ENCODE peak calls at places on chromosomes 7 and 10, in six cellular contexts. One of them, this sample, is unnamed.

GRCh38 chr7:100040575-100040974 is 9.0 kb upstream of the ZSCAN21 start:
- ATAC-seq in Right ventricle myocardium inferior: no peak
- ATAC-seq in mucosa of descending colon: no peak
- ATAC-seq in right cardiac atrium: no peak
- ATAC-seq in omental fat pad: no peak
- ATAC-seq in activated CD8-positive, alpha-beta memory T cell treated with anti-CD3 and anti-CD28 coated beads, Interleukin-2, amount 10 ng/mL, durations not matched to agents 7 days and 5 days: peak
- ATAC-seq in this sample: no peak

GRCh38 chr10:18312385-18313145 is 172.3 kb downstream of the CACNB2 start:
- ATAC-seq in activated CD8-positive, alpha-beta memory T cell treated with anti-CD3 and anti-CD28 coated beads, Interleukin-2, amount 10 ng/mL, durations not matched to agents 7 days and 5 days: no peak
- ATAC-seq in right cardiac atrium: peak
- ATAC-seq in mucosa of descending colon: peak
- ATAC-seq in Right ventricle myocardium inferior: peak
- ATAC-seq in omental fat pad: peak
- ATAC-seq in this sample: no peak

GRCh38 chr10:118557946-118558345 is 37.5 kb downstream of the PRLHR start:
- ATAC-seq in right cardiac atrium: peak
- ATAC-seq in Right ventricle myocardium inferior: no peak
- ATAC-seq in activated CD8-positive, alpha-beta memory T cell treated with anti-CD3 and anti-CD28 coated beads, Interleukin-2, amount 10 ng/mL, durations not matched to agents 7 days and 5 days: no peak
- ATAC-seq in mucosa of descending colon: no peak
- ATAC-seq in omental fat pad: no peak
- ATAC-seq in this sample: no peak

GRCh38 chr10:97100657-97101056 is 85.1 kb downstream of the SLIT1 start:
- ATAC-seq in omental fat pad: no peak
- ATAC-seq in right cardiac atrium: no peak
- ATAC-seq in Right ventricle myocardium inferior: no peak
- ATAC-seq in activated CD8-positive, alpha-beta memory T cell treated with anti-CD3 and anti-CD28 coated beads, Interleukin-2, amount 10 ng/mL, durations not matched to agents 7 days and 5 days: no peak
- ATAC-seq in mucosa of descending colon: no peak
- ATAC-seq in this sample: no peak

GRCh38 chr7:156918642-156919041 is 25.7 kb upstream of the LMBR1 start:
- ATAC-seq in omental fat pad: no peak
- ATAC-seq in activated CD8-positive, alpha-beta memory T cell treated with anti-CD3 and anti-CD28 coated beads, Interleukin-2, amount 10 ng/mL, durations not matched to agents 7 days and 5 days: peak
- ATAC-seq in Right ventricle myocardium inferior: no peak
- ATAC-seq in mucosa of descending colon: no peak
- ATAC-seq in right cardiac atrium: no peak
- ATAC-seq in this sample: peak

GRCh38 chr10:8037199-8037801 is 17.2 kb upstream of the GATA3 start:
- ATAC-seq in Right ventricle myocardium inferior: no peak
- ATAC-seq in activated CD8-positive, alpha-beta memory T cell treated with anti-CD3 and anti-CD28 coated beads, Interleukin-2, amount 10 ng/mL, durations not matched to agents 7 days and 5 days: no peak
- ATAC-seq in right cardiac atrium: no peak
- ATAC-seq in mucosa of descending colon: no peak
- ATAC-seq in omental fat pad: no peak
- ATAC-seq in this sample: no peak

GRCh38 chr10:12547301-12547771 is 198.0 kb downstream of the CAMK1D start:
- ATAC-seq in omental fat pad: no peak
- ATAC-seq in right cardiac atrium: no peak
- ATAC-seq in mucosa of descending colon: peak
- ATAC-seq in Right ventricle myocardium inferior: no peak
- ATAC-seq in activated CD8-positive, alpha-beta memory T cell treated with anti-CD3 and anti-CD28 coated beads, Interleukin-2, amount 10 ng/mL, durations not matched to agents 7 days and 5 days: no peak
- ATAC-seq in this sample: peak

GRCh38 chr10:3806603-3807002 is 21.6 kb upstream of the KLF6 start:
- ATAC-seq in Right ventricle myocardium inferior: no peak
- ATAC-seq in omental fat pad: no peak
- ATAC-seq in mucosa of descending colon: peak
- ATAC-seq in activated CD8-positive, alpha-beta memory T cell treated with anti-CD3 and anti-CD28 coated beads, Interleukin-2, amount 10 ng/mL, durations not matched to agents 7 days and 5 days: no peak
- ATAC-seq in right cardiac atrium: peak
- ATAC-seq in this sample: peak

GRCh38 chr7:29538322-29538874 is 25.2 kb upstream of the PRR15 start:
- ATAC-seq in mucosa of descending colon: no peak
- ATAC-seq in omental fat pad: no peak
- ATAC-seq in right cardiac atrium: no peak
- ATAC-seq in activated CD8-positive, alpha-beta memory T cell treated with anti-CD3 and anti-CD28 coated beads, Interleukin-2, amount 10 ng/mL, durations not matched to agents 7 days and 5 days: no peak
- ATAC-seq in Right ventricle myocardium inferior: no peak
- ATAC-seq in this sample: no peak

GRCh38 chr7:47819054-47819920 is 129.0 kb downstream of the PKD1L1 start:
- ATAC-seq in right cardiac atrium: peak
- ATAC-seq in activated CD8-positive, alpha-beta memory T cell treated with anti-CD3 and anti-CD28 coated beads, Interleukin-2, amount 10 ng/mL, durations not matched to agents 7 days and 5 days: no peak
- ATAC-seq in omental fat pad: peak
- ATAC-seq in mucosa of descending colon: peak
- ATAC-seq in Right ventricle myocardium inferior: peak
- ATAC-seq in this sample: no peak

GRCh38 chr10:50432610-50433009 is 181.3 kb upstream of the ASAH2 start:
- ATAC-seq in omental fat pad: no peak
- ATAC-seq in right cardiac atrium: no peak
- ATAC-seq in mucosa of descending colon: no peak
- ATAC-seq in activated CD8-positive, alpha-beta memory T cell treated with anti-CD3 and anti-CD28 coated beads, Interleukin-2, amount 10 ng/mL, durations not matched to agents 7 days and 5 days: peak
- ATAC-seq in Right ventricle myocardium inferior: no peak
- ATAC-seq in this sample: peak

GRCh38 chr10:11612004-11613001 is 853 bp upstream of the USP6NL start:
- ATAC-seq in activated CD8-positive, alpha-beta memory T cell treated with anti-CD3 and anti-CD28 coated beads, Interleukin-2, amount 10 ng/mL, durations not matched to agents 7 days and 5 days: peak
- ATAC-seq in right cardiac atrium: peak
- ATAC-seq in omental fat pad: peak
- ATAC-seq in Right ventricle myocardium inferior: no peak
- ATAC-seq in mucosa of descending colon: peak
- ATAC-seq in this sample: peak

GRCh38 chr10:48605264-48605615 is 367 bp upstream of the ARHGAP22 start:
- ATAC-seq in Right ventricle myocardium inferior: no peak
- ATAC-seq in mucosa of descending colon: no peak
- ATAC-seq in activated CD8-positive, alpha-beta memory T cell treated with anti-CD3 and anti-CD28 coated beads, Interleukin-2, amount 10 ng/mL, durations not matched to agents 7 days and 5 days: no peak
- ATAC-seq in right cardiac atrium: no peak
- ATAC-seq in omental fat pad: no peak
- ATAC-seq in this sample: no peak

GRCh38 chr7:28558236-28558635 is 145.9 kb downstream of the CREB5 start:
- ATAC-seq in Right ventricle myocardium inferior: no peak
- ATAC-seq in omental fat pad: no peak
- ATAC-seq in activated CD8-positive, alpha-beta memory T cell treated with anti-CD3 and anti-CD28 coated beads, Interleukin-2, amount 10 ng/mL, durations not matched to agents 7 days and 5 days: no peak
- ATAC-seq in mucosa of descending colon: no peak
- ATAC-seq in right cardiac atrium: no peak
- ATAC-seq in this sample: no peak

GRCh38 chr10:20515654-20516053 is 381.5 kb downstream of the NEBL start:
- ATAC-seq in omental fat pad: no peak
- ATAC-seq in activated CD8-positive, alpha-beta memory T cell treated with anti-CD3 and anti-CD28 coated beads, Interleukin-2, amount 10 ng/mL, durations not matched to agents 7 days and 5 days: no peak
- ATAC-seq in mucosa of descending colon: no peak
- ATAC-seq in Right ventricle myocardium inferior: no peak
- ATAC-seq in right cardiac atrium: no peak
- ATAC-seq in this sample: no peak

GRCh38 chr10:132507956-132508490 is 29.6 kb upstream of the INPP5A start:
- ATAC-seq in Right ventricle myocardium inferior: peak
- ATAC-seq in activated CD8-positive, alpha-beta memory T cell treated with anti-CD3 and anti-CD28 coated beads, Interleukin-2, amount 10 ng/mL, durations not matched to agents 7 days and 5 days: no peak
- ATAC-seq in mucosa of descending colon: no peak
- ATAC-seq in right cardiac atrium: peak
- ATAC-seq in omental fat pad: no peak
- ATAC-seq in this sample: no peak

GRCh38 chr7:68868975-68869374 is 729.3 kb upstream of the AUTS2 start:
- ATAC-seq in mucosa of descending colon: no peak
- ATAC-seq in activated CD8-positive, alpha-beta memory T cell treated with anti-CD3 and anti-CD28 coated beads, Interleukin-2, amount 10 ng/mL, durations not matched to agents 7 days and 5 days: no peak
- ATAC-seq in Right ventricle myocardium inferior: no peak
- ATAC-seq in right cardiac atrium: no peak
- ATAC-seq in omental fat pad: no peak
- ATAC-seq in this sample: no peak

GRCh38 chr7:50153141-50153540 is 60.1 kb upstream of the ZPBP start:
- ATAC-seq in right cardiac atrium: no peak
- ATAC-seq in Right ventricle myocardium inferior: no peak
- ATAC-seq in omental fat pad: no peak
- ATAC-seq in mucosa of descending colon: no peak
- ATAC-seq in activated CD8-positive, alpha-beta memory T cell treated with anti-CD3 and anti-CD28 coated beads, Interleukin-2, amount 10 ng/mL, durations not matched to agents 7 days and 5 days: no peak
- ATAC-seq in this sample: no peak

GRCh38 chr7:38427279-38427955 is 154.0 kb upstream of the TARP start:
- ATAC-seq in right cardiac atrium: no peak
- ATAC-seq in activated CD8-positive, alpha-beta memory T cell treated with anti-CD3 and anti-CD28 coated beads, Interleukin-2, amount 10 ng/mL, durations not matched to agents 7 days and 5 days: no peak
- ATAC-seq in mucosa of descending colon: no peak
- ATAC-seq in omental fat pad: no peak
- ATAC-seq in Right ventricle myocardium inferior: no peak
- ATAC-seq in this sample: peak

GRCh38 chr7:20931739-20932138 is 145.1 kb upstream of the SP8 start:
- ATAC-seq in Right ventricle myocardium inferior: no peak
- ATAC-seq in omental fat pad: no peak
- ATAC-seq in mucosa of descending colon: no peak
- ATAC-seq in activated CD8-positive, alpha-beta memory T cell treated with anti-CD3 and anti-CD28 coated beads, Interleukin-2, amount 10 ng/mL, durations not matched to agents 7 days and 5 days: no peak
- ATAC-seq in right cardiac atrium: no peak
- ATAC-seq in this sample: no peak

GRCh38 chr7:7834761-7835160 is 116.4 kb upstream of the RPA3 start:
- ATAC-seq in omental fat pad: no peak
- ATAC-seq in Right ventricle myocardium inferior: no peak
- ATAC-seq in right cardiac atrium: no peak
- ATAC-seq in mucosa of descending colon: no peak
- ATAC-seq in activated CD8-positive, alpha-beta memory T cell treated with anti-CD3 and anti-CD28 coated beads, Interleukin-2, amount 10 ng/mL, durations not matched to agents 7 days and 5 days: no peak
- ATAC-seq in this sample: no peak

GRCh38 chr10:62844280-62845011 is 28.3 kb upstream of the EGR2 start:
- ATAC-seq in right cardiac atrium: no peak
- ATAC-seq in omental fat pad: no peak
- ATAC-seq in mucosa of descending colon: no peak
- ATAC-seq in Right ventricle myocardium inferior: no peak
- ATAC-seq in activated CD8-positive, alpha-beta memory T cell treated with anti-CD3 and anti-CD28 coated beads, Interleukin-2, amount 10 ng/mL, durations not matched to agents 7 days and 5 days: no peak
- ATAC-seq in this sample: peak

GRCh38 chr7:51235593-51236313 is 80.9 kb downstream of the COBL start:
- ATAC-seq in activated CD8-positive, alpha-beta memory T cell treated with anti-CD3 and anti-CD28 coated beads, Interleukin-2, amount 10 ng/mL, durations not matched to agents 7 days and 5 days: no peak
- ATAC-seq in omental fat pad: no peak
- ATAC-seq in mucosa of descending colon: no peak
- ATAC-seq in right cardiac atrium: no peak
- ATAC-seq in Right ventricle myocardium inferior: no peak
- ATAC-seq in this sample: no peak

GRCh38 chr7:98657736-98658135 is 40.7 kb downstream of the NPTX2 start:
- ATAC-seq in right cardiac atrium: no peak
- ATAC-seq in omental fat pad: no peak
- ATAC-seq in Right ventricle myocardium inferior: no peak
- ATAC-seq in mucosa of descending colon: no peak
- ATAC-seq in activated CD8-positive, alpha-beta memory T cell treated with anti-CD3 and anti-CD28 coated beads, Interleukin-2, amount 10 ng/mL, durations not matched to agents 7 days and 5 days: no peak
- ATAC-seq in this sample: no peak